ENCODE peak calls at places on chromosome 17, in ten cellular contexts. One of them, this sample, is unnamed.

GRCh38 chr17:77724876-77725615 is 233.5 kb upstream of the TNRC6C start:
- DNase-seq in PC-9: no peak
- DNase-seq in fibroblast of lung: no peak
- DNase-seq in mammary epithelial cell: no peak
- DNase-seq in MM.1S: peak
- DNase-seq in PC-3: no peak
- DNase-seq in H1: peak
- DNase-seq in GM23248: no peak
- DNase-seq in keratinocyte: no peak
- DNase-seq in neural progenitor cell: no peak
- DNase-seq in this sample: no peak

GRCh38 chr17:50034504-50035364 is 21.2 kb upstream of the ITGA3 start:
- DNase-seq in PC-9: no peak
- DNase-seq in fibroblast of lung: no peak
- DNase-seq in mammary epithelial cell: no peak
- DNase-seq in MM.1S: no peak
- DNase-seq in PC-3: no peak
- DNase-seq in H1: no peak
- DNase-seq in GM23248: no peak
- DNase-seq in keratinocyte: no peak
- DNase-seq in neural progenitor cell: no peak
- DNase-seq in this sample: no peak

GRCh38 chr17:83010323-83011200 is 68.8 kb upstream of the METRNL start:
- DNase-seq in PC-9: no peak
- DNase-seq in fibroblast of lung: peak
- DNase-seq in mammary epithelial cell: no peak
- DNase-seq in MM.1S: no peak
- DNase-seq in PC-3: no peak
- DNase-seq in H1: peak
- DNase-seq in GM23248: peak
- DNase-seq in keratinocyte: no peak
- DNase-seq in neural progenitor cell: no peak
- DNase-seq in this sample: no peak

GRCh38 chr17:27333410-27333980 is 39.6 kb downstream of the WSB1 start:
- DNase-seq in PC-9: no peak
- DNase-seq in fibroblast of lung: no peak
- DNase-seq in mammary epithelial cell: no peak
- DNase-seq in MM.1S: no peak
- DNase-seq in PC-3: no peak
- DNase-seq in H1: no peak
- DNase-seq in GM23248: peak
- DNase-seq in keratinocyte: no peak
- DNase-seq in neural progenitor cell: no peak
- DNase-seq in this sample: no peak

GRCh38 chr17:46163316-46163715 is 29.9 kb downstream of the KANSL1 start:
- DNase-seq in PC-9: no peak
- DNase-seq in fibroblast of lung: no peak
- DNase-seq in mammary epithelial cell: peak
- DNase-seq in MM.1S: no peak
- DNase-seq in PC-3: no peak
- DNase-seq in H1: no peak
- DNase-seq in GM23248: no peak
- DNase-seq in keratinocyte: no peak
- DNase-seq in neural progenitor cell: no peak
- DNase-seq in this sample: no peak

GRCh38 chr17:81566461-81567126 is 14.4 kb upstream of the FAAP100 start:
- DNase-seq in PC-9: peak
- DNase-seq in fibroblast of lung: peak
- DNase-seq in mammary epithelial cell: peak
- DNase-seq in MM.1S: no peak
- DNase-seq in PC-3: peak
- DNase-seq in H1: no peak
- DNase-seq in GM23248: peak
- DNase-seq in keratinocyte: no peak
- DNase-seq in neural progenitor cell: no peak
- DNase-seq in this sample: peak

GRCh38 chr17:59785091-59785799 is 77.8 kb downstream of the VMP1 start:
- DNase-seq in PC-9: no peak
- DNase-seq in fibroblast of lung: no peak
- DNase-seq in mammary epithelial cell: no peak
- DNase-seq in MM.1S: no peak
- DNase-seq in PC-3: peak
- DNase-seq in H1: no peak
- DNase-seq in GM23248: peak
- DNase-seq in keratinocyte: no peak
- DNase-seq in neural progenitor cell: no peak
- DNase-seq in this sample: no peak

GRCh38 chr17:19311016-19311415 is 51.5 kb downstream of the B9D1 start:
- DNase-seq in PC-9: no peak
- DNase-seq in fibroblast of lung: no peak
- DNase-seq in mammary epithelial cell: no peak
- DNase-seq in MM.1S: no peak
- DNase-seq in PC-3: no peak
- DNase-seq in H1: no peak
- DNase-seq in GM23248: no peak
- DNase-seq in keratinocyte: no peak
- DNase-seq in neural progenitor cell: no peak
- DNase-seq in this sample: no peak

GRCh38 chr17:74212913-74213791 is at the start of gene TTYH2:
- DNase-seq in PC-9: peak
- DNase-seq in fibroblast of lung: peak
- DNase-seq in mammary epithelial cell: peak
- DNase-seq in MM.1S: peak
- DNase-seq in PC-3: peak
- DNase-seq in H1: peak
- DNase-seq in GM23248: peak
- DNase-seq in keratinocyte: no peak
- DNase-seq in neural progenitor cell: peak
- DNase-seq in this sample: peak

GRCh38 chr17:44903012-44903685 is 3.9 kb upstream of the EFTUD2 start:
- DNase-seq in PC-9: peak
- DNase-seq in fibroblast of lung: no peak
- DNase-seq in mammary epithelial cell: no peak
- DNase-seq in MM.1S: no peak
- DNase-seq in PC-3: no peak
- DNase-seq in H1: no peak
- DNase-seq in GM23248: no peak
- DNase-seq in keratinocyte: no peak
- DNase-seq in neural progenitor cell: no peak
- DNase-seq in this sample: no peak

GRCh38 chr17:63944736-63945499 is 12.8 kb upstream of the CD79B start:
- DNase-seq in PC-9: no peak
- DNase-seq in fibroblast of lung: no peak
- DNase-seq in mammary epithelial cell: no peak
- DNase-seq in MM.1S: no peak
- DNase-seq in PC-3: no peak
- DNase-seq in H1: no peak
- DNase-seq in GM23248: no peak
- DNase-seq in keratinocyte: no peak
- DNase-seq in neural progenitor cell: no peak
- DNase-seq in this sample: no peak

DNA sequence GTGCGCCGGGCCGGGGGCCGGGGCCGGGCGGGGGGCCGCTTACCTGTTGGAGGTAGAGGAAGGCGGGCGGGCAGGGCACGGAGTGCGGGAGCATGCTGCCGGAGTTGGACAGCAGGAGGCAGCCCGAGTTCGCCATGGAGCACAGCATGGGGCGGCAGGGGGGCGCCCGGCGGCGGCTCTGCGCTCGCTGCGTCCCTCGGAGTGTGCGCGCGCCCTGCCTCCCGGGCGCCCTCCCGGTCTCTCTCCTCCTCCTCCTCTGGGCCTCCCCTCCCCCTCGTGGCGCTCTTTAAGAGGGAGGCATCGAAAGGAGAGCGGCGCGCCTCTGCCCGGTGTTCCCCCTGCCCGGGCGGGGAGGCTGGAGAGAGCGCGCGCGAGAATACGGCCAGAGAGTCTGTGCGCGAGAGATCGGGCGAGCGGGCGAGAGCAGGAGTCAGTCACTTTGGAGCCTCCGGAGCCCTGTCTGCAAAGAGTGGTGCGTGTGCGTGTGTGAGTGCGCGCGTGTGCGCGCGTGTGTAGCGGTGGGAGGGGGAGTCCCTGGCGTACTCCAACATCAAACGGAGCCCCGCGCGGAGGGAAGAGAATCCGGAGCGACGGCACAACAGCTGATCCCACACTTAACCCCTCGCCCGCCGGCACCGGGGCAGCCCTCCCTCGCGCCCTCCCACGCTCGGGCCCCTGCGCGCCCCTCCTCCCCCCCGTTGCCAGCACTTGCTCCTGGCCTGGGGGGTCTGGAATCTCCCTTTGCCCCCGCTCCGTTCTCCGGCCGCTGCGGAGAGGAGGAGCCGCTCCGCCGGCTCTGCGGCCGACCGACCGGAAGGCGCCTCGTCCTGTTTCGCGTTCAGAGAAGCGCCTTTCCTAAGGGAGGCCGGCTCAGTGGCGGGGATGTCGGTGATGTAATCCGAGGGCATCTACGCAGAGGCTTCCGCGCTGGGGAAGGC is 108.9 kb downstream of the ENGASE start:
- DNase-seq in PC-9: no peak
- DNase-seq in fibroblast of lung: no peak
- DNase-seq in mammary epithelial cell: peak
- DNase-seq in MM.1S: no peak
- DNase-seq in PC-3: no peak
- DNase-seq in H1: peak
- DNase-seq in GM23248: peak
- DNase-seq in keratinocyte: no peak
- DNase-seq in neural progenitor cell: peak
- DNase-seq in this sample: peak
- TF ChIP-seq EZH2 in PC-9: no peak
- TF ChIP-seq EZH2 in fibroblast of lung: peak
- TF ChIP-seq EZH2 in mammary epithelial cell: no peak
- TF ChIP-seq EZH2 in MM.1S: no peak
- TF ChIP-seq EZH2 in PC-3: peak
- TF ChIP-seq EZH2 in H1: no peak
- TF ChIP-seq EZH2 in GM23248: peak
- TF ChIP-seq EZH2 in keratinocyte: peak
- TF ChIP-seq EZH2 in neural progenitor cell: peak
- TF ChIP-seq EZH2 in this sample: peak

GRCh38 chr17:6894206-6894528 is 62.6 kb upstream of the TEKT1 start:
- DNase-seq in PC-9: no peak
- DNase-seq in fibroblast of lung: no peak
- DNase-seq in mammary epithelial cell: no peak
- DNase-seq in MM.1S: no peak
- DNase-seq in PC-3: no peak
- DNase-seq in H1: peak
- DNase-seq in GM23248: peak
- DNase-seq in keratinocyte: no peak
- DNase-seq in neural progenitor cell: peak
- DNase-seq in this sample: peak

GRCh38 chr17:6893382-6894205 is 62.1 kb upstream of the TEKT1 start:
- DNase-seq in PC-9: no peak
- DNase-seq in fibroblast of lung: no peak
- DNase-seq in mammary epithelial cell: no peak
- DNase-seq in MM.1S: no peak
- DNase-seq in PC-3: no peak
- DNase-seq in H1: peak
- DNase-seq in GM23248: no peak
- DNase-seq in keratinocyte: no peak
- DNase-seq in neural progenitor cell: peak
- DNase-seq in this sample: no peak
- TF ChIP-seq EZH2 in PC-9: no peak
- TF ChIP-seq EZH2 in fibroblast of lung: peak
- TF ChIP-seq EZH2 in mammary epithelial cell: no peak
- TF ChIP-seq EZH2 in MM.1S: no peak
- TF ChIP-seq EZH2 in PC-3: no peak
- TF ChIP-seq EZH2 in H1: peak
- TF ChIP-seq EZH2 in GM23248: peak
- TF ChIP-seq EZH2 in keratinocyte: no peak
- TF ChIP-seq EZH2 in neural progenitor cell: no peak
- TF ChIP-seq EZH2 in this sample: no peak

DNA sequence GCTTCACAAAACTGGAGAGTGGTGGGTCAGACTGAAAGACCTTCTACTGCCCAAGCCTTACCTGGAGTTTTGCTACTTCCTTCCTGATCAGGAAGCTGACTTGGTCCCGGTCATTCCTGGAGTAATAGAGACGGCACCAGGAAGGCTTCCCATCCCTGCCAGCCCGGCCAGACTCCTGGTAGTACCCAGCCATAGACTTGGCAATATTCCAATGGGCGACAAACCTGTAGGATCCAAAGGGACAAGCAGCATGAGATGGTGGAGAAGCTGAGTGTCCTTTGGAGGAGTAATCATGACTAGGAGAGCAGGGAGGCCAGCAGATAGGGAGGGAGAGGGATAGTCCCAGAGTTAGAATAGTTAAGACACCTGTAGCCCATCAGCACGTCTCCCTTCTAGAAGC is 8.7 kb downstream of the RECQL5 start:
- DNase-seq in PC-9: no peak
- DNase-seq in fibroblast of lung: no peak
- DNase-seq in mammary epithelial cell: no peak
- DNase-seq in MM.1S: no peak
- DNase-seq in PC-3: no peak
- DNase-seq in H1: no peak
- DNase-seq in GM23248: no peak
- DNase-seq in keratinocyte: no peak
- DNase-seq in neural progenitor cell: no peak
- DNase-seq in this sample: no peak
- TF ChIP-seq EZH2 in PC-9: no peak
- TF ChIP-seq EZH2 in fibroblast of lung: no peak
- TF ChIP-seq EZH2 in mammary epithelial cell: no peak
- TF ChIP-seq EZH2 in MM.1S: no peak
- TF ChIP-seq EZH2 in PC-3: no peak
- TF ChIP-seq EZH2 in H1: no peak
- TF ChIP-seq EZH2 in GM23248: no peak
- TF ChIP-seq EZH2 in keratinocyte: no peak
- TF ChIP-seq EZH2 in neural progenitor cell: no peak
- TF ChIP-seq EZH2 in this sample: no peak

GRCh38 chr17:48610282-48611211 is at the start of gene HOXB7:
- DNase-seq in PC-9: peak
- DNase-seq in fibroblast of lung: no peak
- DNase-seq in mammary epithelial cell: no peak
- DNase-seq in MM.1S: peak
- DNase-seq in PC-3: no peak
- DNase-seq in H1: no peak
- DNase-seq in GM23248: peak
- DNase-seq in keratinocyte: no peak
- DNase-seq in neural progenitor cell: no peak
- DNase-seq in this sample: peak

GRCh38 chr17:48612854-48613691 is 2.0 kb downstream of the HOXB8 start:
- DNase-seq in PC-9: peak
- DNase-seq in fibroblast of lung: peak
- DNase-seq in mammary epithelial cell: peak
- DNase-seq in MM.1S: no peak
- DNase-seq in PC-3: no peak
- DNase-seq in H1: no peak
- DNase-seq in GM23248: peak
- DNase-seq in keratinocyte: no peak
- DNase-seq in neural progenitor cell: peak
- DNase-seq in this sample: peak

GRCh38 chr17:48611213-48611612 is 396 bp upstream of the HOXB7 start:
- DNase-seq in PC-9: no peak
- DNase-seq in fibroblast of lung: no peak
- DNase-seq in mammary epithelial cell: no peak
- DNase-seq in MM.1S: no peak
- DNase-seq in PC-3: no peak
- DNase-seq in H1: no peak
- DNase-seq in GM23248: peak
- DNase-seq in keratinocyte: no peak
- DNase-seq in neural progenitor cell: no peak
- DNase-seq in this sample: peak

GRCh38 chr17:48612456-48612853 is 1.6 kb upstream of the HOXB7 start:
- DNase-seq in PC-9: no peak
- DNase-seq in fibroblast of lung: no peak
- DNase-seq in mammary epithelial cell: no peak
- DNase-seq in MM.1S: no peak
- DNase-seq in PC-3: no peak
- DNase-seq in H1: no peak
- DNase-seq in GM23248: peak
- DNase-seq in keratinocyte: no peak
- DNase-seq in neural progenitor cell: no peak
- DNase-seq in this sample: peak

GRCh38 chr17:48611681-48612455 is 1.1 kb upstream of the HOXB7 start:
- DNase-seq in PC-9: peak
- DNase-seq in fibroblast of lung: no peak
- DNase-seq in mammary epithelial cell: no peak
- DNase-seq in MM.1S: no peak
- DNase-seq in PC-3: no peak
- DNase-seq in H1: no peak
- DNase-seq in GM23248: peak
- DNase-seq in keratinocyte: no peak
- DNase-seq in neural progenitor cell: peak
- DNase-seq in this sample: peak
- TF ChIP-seq EZH2 in PC-9: no peak
- TF ChIP-seq EZH2 in fibroblast of lung: no peak
- TF ChIP-seq EZH2 in mammary epithelial cell: peak
- TF ChIP-seq EZH2 in MM.1S: no peak
- TF ChIP-seq EZH2 in PC-3: no peak
- TF ChIP-seq EZH2 in H1: peak
- TF ChIP-seq EZH2 in GM23248: no peak
- TF ChIP-seq EZH2 in keratinocyte: peak
- TF ChIP-seq EZH2 in neural progenitor cell: peak
- TF ChIP-seq EZH2 in this sample: no peak